ENCODE peak calls at places on chromosomes 13 and 19, in five cellular contexts. One of them, this sample, is unnamed.

GRCh38 chr19:24053601-24054000 is 33.4 kb upstream of the ZNF254 start:
- DNase-seq in adipocyte: no peak
- DNase-seq in neural progenitor cell: no peak
- DNase-seq in fibroblast of lung: no peak
- DNase-seq in PC-3: no peak
- DNase-seq in this sample: no peak

GRCh38 chr13:46050771-46051170 is 1.8 kb downstream of the ZC3H13 start:
- DNase-seq in neural progenitor cell: no peak
- DNase-seq in adipocyte: no peak
- DNase-seq in fibroblast of lung: no peak
- DNase-seq in PC-3: no peak
- DNase-seq in this sample: no peak

GRCh38 chr13:44140146-44140545 is 233.5 kb upstream of the SERP2 start:
- DNase-seq in fibroblast of lung: no peak
- DNase-seq in PC-3: no peak
- DNase-seq in adipocyte: no peak
- DNase-seq in neural progenitor cell: peak
- DNase-seq in this sample: peak

GRCh38 chr13:42814868-42815267 is 33.5 kb downstream of the FAM216B start:
- DNase-seq in adipocyte: peak
- DNase-seq in fibroblast of lung: peak
- DNase-seq in PC-3: peak
- DNase-seq in neural progenitor cell: no peak
- DNase-seq in this sample: no peak

GRCh38 chr19:39133431-39134270 is 8.1 kb downstream of the PAK4 start:
- DNase-seq in fibroblast of lung: no peak
- DNase-seq in neural progenitor cell: peak
- DNase-seq in adipocyte: no peak
- DNase-seq in PC-3: no peak
- DNase-seq in this sample: peak

GRCh38 chr13:65829241-65830008 is 1400.7 kb downstream of the PCDH9 start:
- DNase-seq in PC-3: no peak
- DNase-seq in fibroblast of lung: no peak
- DNase-seq in adipocyte: no peak
- DNase-seq in neural progenitor cell: no peak
- DNase-seq in this sample: no peak

GRCh38 chr13:86825410-86825809 is 845.8 kb upstream of the SLITRK5 start:
- DNase-seq in neural progenitor cell: no peak
- DNase-seq in fibroblast of lung: no peak
- DNase-seq in PC-3: no peak
- DNase-seq in adipocyte: no peak
- DNase-seq in this sample: no peak

GRCh38 chr13:113393572-113394503 is 29.9 kb upstream of the GRTP1 start:
- DNase-seq in adipocyte: peak
- DNase-seq in PC-3: peak
- DNase-seq in fibroblast of lung: peak
- DNase-seq in neural progenitor cell: peak
- DNase-seq in this sample: peak

GRCh38 chr13:44540761-44541434 is 35.2 kb downstream of the TSC22D1 start:
- DNase-seq in adipocyte: no peak
- DNase-seq in PC-3: no peak
- DNase-seq in neural progenitor cell: no peak
- DNase-seq in fibroblast of lung: no peak
- DNase-seq in this sample: no peak

GRCh38 chr13:28583661-28584091 is 75.3 kb upstream of the POMP start:
- DNase-seq in PC-3: no peak
- DNase-seq in neural progenitor cell: no peak
- DNase-seq in fibroblast of lung: no peak
- DNase-seq in adipocyte: no peak
- DNase-seq in this sample: peak

GRCh38 chr13:38783992-38784875 is 97.4 kb downstream of the FREM2 start:
- DNase-seq in PC-3: no peak
- DNase-seq in fibroblast of lung: peak
- DNase-seq in neural progenitor cell: no peak
- DNase-seq in adipocyte: no peak
- DNase-seq in this sample: no peak

GRCh38 chr13:61994174-61994573 is 578.5 kb upstream of the PCDH20 start:
- DNase-seq in PC-3: no peak
- DNase-seq in adipocyte: no peak
- DNase-seq in fibroblast of lung: no peak
- DNase-seq in neural progenitor cell: no peak
- DNase-seq in this sample: no peak

GRCh38 chr13:40666905-40667621 is 622 bp upstream of the FOXO1 start:
- DNase-seq in adipocyte: peak
- DNase-seq in PC-3: peak
- DNase-seq in neural progenitor cell: peak
- DNase-seq in fibroblast of lung: no peak
- DNase-seq in this sample: peak

GRCh38 chr13:26883613-26884257 is 123.1 kb upstream of the GPR12 start:
- DNase-seq in neural progenitor cell: no peak
- DNase-seq in fibroblast of lung: no peak
- DNase-seq in adipocyte: no peak
- DNase-seq in PC-3: no peak
- DNase-seq in this sample: no peak

GRCh38 chr19:48907671-48908070 is 7.6 kb downstream of the NUCB1 start:
- DNase-seq in neural progenitor cell: no peak
- DNase-seq in adipocyte: no peak
- DNase-seq in PC-3: no peak
- DNase-seq in fibroblast of lung: no peak
- DNase-seq in this sample: no peak

GRCh38 chr13:41006951-41007350 is 12.2 kb downstream of the ELF1 start:
- DNase-seq in PC-3: no peak
- DNase-seq in adipocyte: no peak
- DNase-seq in fibroblast of lung: no peak
- DNase-seq in neural progenitor cell: no peak
- DNase-seq in this sample: no peak

GRCh38 chr19:44905437-44906160 is at the start of gene APOE:
- DNase-seq in adipocyte: peak
- DNase-seq in neural progenitor cell: peak
- DNase-seq in fibroblast of lung: no peak
- DNase-seq in PC-3: no peak
- DNase-seq in this sample: peak

GRCh38 chr19:44626067-44626624 is 12.8 kb downstream of the IGSF23 start:
- DNase-seq in PC-3: peak
- DNase-seq in adipocyte: peak
- DNase-seq in fibroblast of lung: peak
- DNase-seq in neural progenitor cell: no peak
- DNase-seq in this sample: no peak

GRCh38 chr19:19554074-19555023 is 16.3 kb downstream of the CILP2 start:
- DNase-seq in adipocyte: peak
- DNase-seq in PC-3: peak
- DNase-seq in fibroblast of lung: peak
- DNase-seq in neural progenitor cell: peak
- DNase-seq in this sample: peak

GRCh38 chr13:109764474-109765292 is 21.7 kb downstream of the IRS2 start:
- DNase-seq in adipocyte: no peak
- DNase-seq in neural progenitor cell: peak
- DNase-seq in PC-3: no peak
- DNase-seq in fibroblast of lung: peak
- DNase-seq in this sample: no peak

GRCh38 chr19:50803633-50804419 is 13.6 kb downstream of the ACP4 start:
- DNase-seq in PC-3: peak
- DNase-seq in neural progenitor cell: peak
- DNase-seq in fibroblast of lung: no peak
- DNase-seq in adipocyte: peak
- DNase-seq in this sample: no peak

GRCh38 chr13:91398413-91399188 is at the start of gene GPC5:
- DNase-seq in adipocyte: peak
- DNase-seq in PC-3: peak
- DNase-seq in fibroblast of lung: peak
- DNase-seq in neural progenitor cell: peak
- DNase-seq in this sample: peak

GRCh38 chr13:92901739-92902138 is 324.9 kb upstream of the GPC6 start:
- DNase-seq in adipocyte: no peak
- DNase-seq in PC-3: peak
- DNase-seq in fibroblast of lung: peak
- DNase-seq in neural progenitor cell: no peak
- DNase-seq in this sample: no peak

GRCh38 chr19:11160119-11160768 is 4.7 kb upstream of the SPC24 start:
- DNase-seq in PC-3: no peak
- DNase-seq in adipocyte: no peak
- DNase-seq in fibroblast of lung: peak
- DNase-seq in neural progenitor cell: no peak
- DNase-seq in this sample: no peak

GRCh38 chr19:28012361-28012760 is 1200.6 kb downstream of the UQCRFS1 start:
- DNase-seq in PC-3: no peak
- DNase-seq in adipocyte: no peak
- DNase-seq in neural progenitor cell: peak
- DNase-seq in fibroblast of lung: no peak
- DNase-seq in this sample: peak

GRCh38 chr13:54312885-54313284 is 1284.3 kb downstream of the OLFM4 start:
- DNase-seq in PC-3: no peak
- DNase-seq in fibroblast of lung: no peak
- DNase-seq in neural progenitor cell: no peak
- DNase-seq in adipocyte: no peak
- DNase-seq in this sample: peak

GRCh38 chr13:27813826-27814225 is 21.5 kb downstream of the GSX1 start:
- DNase-seq in adipocyte: no peak
- DNase-seq in PC-3: no peak
- DNase-seq in fibroblast of lung: no peak
- DNase-seq in neural progenitor cell: no peak
- DNase-seq in this sample: peak

DNA sequence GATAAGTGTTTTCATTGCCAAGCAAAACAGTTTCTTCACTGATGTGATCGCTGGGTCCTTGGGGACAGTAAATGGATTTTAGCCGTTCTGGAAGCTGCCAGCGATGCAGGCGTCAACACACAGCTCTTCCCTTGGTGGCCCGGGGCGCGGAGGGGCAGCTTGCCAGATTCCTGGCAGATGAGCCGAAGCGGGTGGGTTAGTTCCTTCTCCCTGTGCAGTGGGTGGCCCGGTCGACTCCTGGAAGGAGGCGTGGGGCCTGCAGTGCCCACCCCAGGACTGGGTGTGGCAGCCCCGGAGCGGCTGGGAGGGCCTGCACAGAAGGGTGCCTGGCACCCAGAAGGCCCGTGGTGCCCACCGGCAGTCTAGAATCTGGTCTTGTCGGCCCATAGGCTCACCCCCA is 69.0 kb downstream of the KDM4B start:
- DNase-seq in PC-3: no peak
- DNase-seq in neural progenitor cell: no peak
- DNase-seq in adipocyte: no peak
- DNase-seq in fibroblast of lung: no peak
- DNase-seq in this sample: no peak
- H3K9ac ChIP-seq in PC-3: no peak
- H3K9ac ChIP-seq in neural progenitor cell: no peak
- H3K9ac ChIP-seq in adipocyte: no peak
- H3K9ac ChIP-seq in fibroblast of lung: no peak
- H3K9ac ChIP-seq in this sample: no peak

DNA sequence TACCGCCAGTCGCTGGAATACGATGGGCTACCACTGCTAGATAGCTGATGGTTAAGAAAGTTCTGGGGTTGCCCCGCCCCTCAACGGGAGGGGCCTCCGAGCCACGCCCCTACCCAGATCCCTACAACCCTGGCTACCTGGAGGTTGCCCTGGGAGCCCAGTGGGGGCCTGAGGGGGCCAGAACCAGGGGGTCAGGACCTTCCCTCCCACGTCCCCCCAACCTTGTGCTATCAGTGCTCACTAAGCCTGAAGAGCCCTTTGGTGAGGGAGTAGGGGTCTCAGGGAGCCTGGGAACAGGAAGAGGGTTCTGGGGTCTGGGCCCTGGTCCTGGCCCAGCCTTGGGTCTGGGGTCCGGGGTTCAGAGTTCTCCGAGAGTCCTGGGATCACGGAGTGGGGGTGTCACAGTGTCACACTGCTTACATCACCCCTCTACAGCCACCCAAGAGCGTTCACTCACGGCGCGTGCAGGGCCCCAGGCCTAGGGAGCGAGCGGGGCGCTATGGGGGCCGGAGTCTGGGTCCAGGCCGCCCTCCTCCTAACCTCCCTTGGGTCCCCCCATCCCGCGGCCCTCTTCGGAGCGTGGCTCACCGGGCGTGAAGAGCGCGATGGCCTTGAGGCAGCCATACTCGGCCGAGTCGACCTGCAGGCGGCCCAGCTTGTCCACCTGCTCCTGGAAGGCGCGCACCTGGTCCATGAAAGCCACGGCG is 9.0 kb downstream of the OCEL1 start:
- DNase-seq in adipocyte: peak
- DNase-seq in PC-3: peak
- DNase-seq in neural progenitor cell: peak
- DNase-seq in fibroblast of lung: peak
- DNase-seq in this sample: peak
- H3K9ac ChIP-seq in adipocyte: peak
- H3K9ac ChIP-seq in PC-3: peak
- H3K9ac ChIP-seq in neural progenitor cell: no peak
- H3K9ac ChIP-seq in fibroblast of lung: peak
- H3K9ac ChIP-seq in this sample: peak

GRCh38 chr19:53553865-53554791 is 16.2 kb downstream of the ZNF331 start:
- DNase-seq in fibroblast of lung: peak
- DNase-seq in PC-3: peak
- DNase-seq in adipocyte: peak
- DNase-seq in neural progenitor cell: no peak
- DNase-seq in this sample: no peak
- H3K9ac ChIP-seq in fibroblast of lung: peak
- H3K9ac ChIP-seq in PC-3: peak
- H3K9ac ChIP-seq in adipocyte: peak
- H3K9ac ChIP-seq in neural progenitor cell: no peak
- H3K9ac ChIP-seq in this sample: peak

DNA sequence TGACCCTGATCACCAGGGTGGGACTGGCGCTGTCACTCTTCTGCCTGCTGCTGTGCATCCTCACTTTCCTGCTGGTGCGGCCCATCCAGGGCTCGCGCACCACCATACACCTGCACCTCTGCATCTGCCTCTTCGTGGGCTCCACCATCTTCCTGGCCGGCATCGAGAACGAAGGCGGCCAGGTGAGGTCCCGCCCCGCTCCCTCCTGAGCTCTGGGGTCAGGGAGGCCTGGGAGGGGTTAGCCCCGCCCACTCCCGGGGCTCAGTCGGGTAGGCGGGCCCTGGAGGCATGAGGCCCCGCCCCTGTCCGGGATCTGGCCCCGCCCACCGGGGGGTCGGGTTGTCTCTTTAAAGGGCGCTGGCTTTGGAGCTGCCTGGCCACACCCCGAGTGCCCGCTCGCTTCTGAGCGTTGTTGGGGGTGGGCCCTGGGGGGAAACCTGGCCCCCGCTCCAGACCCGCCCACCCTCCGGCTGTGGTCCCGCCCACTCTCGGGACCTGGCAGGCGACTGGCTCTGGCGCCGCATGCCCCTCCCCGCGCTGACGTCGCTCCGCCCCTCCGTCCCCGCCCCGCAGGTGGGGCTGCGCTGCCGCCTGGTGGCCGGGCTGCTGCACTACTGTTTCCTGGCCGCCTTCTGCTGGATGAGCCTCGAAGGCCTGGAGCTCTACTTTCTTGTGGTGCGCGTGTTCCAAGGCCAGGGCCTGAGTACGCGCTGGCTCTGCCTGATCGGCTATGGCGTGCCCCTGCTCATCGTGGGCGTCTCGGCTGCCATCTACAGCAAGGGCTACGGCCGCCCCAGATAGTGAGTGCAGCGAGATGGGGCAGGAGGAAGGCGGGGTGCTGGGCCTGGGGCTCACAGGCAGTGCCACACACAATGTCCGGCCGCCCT is 13.1 kb downstream of the DDX39A start:
- DNase-seq in neural progenitor cell: peak
- DNase-seq in fibroblast of lung: peak
- DNase-seq in adipocyte: peak
- DNase-seq in PC-3: peak
- DNase-seq in this sample: peak
- H3K9ac ChIP-seq in neural progenitor cell: no peak
- H3K9ac ChIP-seq in fibroblast of lung: peak
- H3K9ac ChIP-seq in adipocyte: peak
- H3K9ac ChIP-seq in PC-3: no peak
- H3K9ac ChIP-seq in this sample: no peak